ENCODE peak calls at places on chromosomes 5 and 9, in seven cellular contexts. U, Y, K, J, E, T and D are unnamed samples.

GRCh38 chr5:138695781-138696180 is 57.4 kb upstream of the CTNNA1 start:
- DNase-seq in K (no peak), T (no peak), J (no peak), Y (no peak), E (no peak), U (no peak), D (no peak)

GRCh38 chr9:80775515-80775914 is 913.8 kb downstream of the TLE1 start:
- DNase-seq in U (no peak), E (no peak), T (no peak), J (no peak), Y (no peak), K (no peak), D (no peak)

GRCh38 chr5:135432113-135432512 is 15.0 kb downstream of the DCANP1 start:
- DNase-seq in K (no peak), J (no peak), U (no peak), E (no peak), Y (no peak), T (no peak), D (no peak)

GRCh38 chr5:76050131-76050530 is 33.1 kb upstream of the SV2C start:
- DNase-seq in E (no peak), T (no peak), U (no peak), K (no peak), Y (no peak), J (no peak), D (no peak)

GRCh38 chr5:67617051-67617450 is 420.5 kb upstream of the CD180 start:
- DNase-seq in Y (no peak), T (no peak), E (no peak), U (no peak), J (no peak), K (no peak), D (no peak)

GRCh38 chr9:13607746-13608445 is 328.4 kb upstream of the MPDZ start:
- DNase-seq in K (no peak), Y (peak), E (no peak), J (no peak), T (no peak), U (peak), D (peak)

GRCh38 chr9:68522126-68522525 is 18.6 kb downstream of the TMEM252 start:
- DNase-seq in K (no peak), J (no peak), E (no peak), T (no peak), U (no peak), Y (no peak), D (no peak)

GRCh38 chr5:50655810-50656205 is 10.6 kb upstream of the PARP8 start:
- DNase-seq in Y (no peak), U (no peak), T (no peak), E (no peak), K (no peak), J (no peak), D (no peak)

GRCh38 chr5:136066705-136067271 is 38.0 kb downstream of the TGFBI start:
- DNase-seq in E (peak), J (no peak), Y (no peak), U (peak), T (peak), K (peak), D (peak)

GRCh38 chr5:68220914-68221313 is 5.4 kb downstream of the PIK3R1 start:
- DNase-seq in Y (no peak), K (no peak), U (no peak), J (no peak), T (no peak), E (no peak), D (no peak)

GRCh38 chr9:123954518-123954917 is 24.6 kb upstream of the DENND1A start:
- DNase-seq in E (no peak), J (no peak), U (no peak), Y (no peak), K (no peak), T (no peak), D (peak)

GRCh38 chr5:136655429-136655828 is 290.1 kb upstream of the TRPC7 start:
- DNase-seq in Y (no peak), T (peak), U (no peak), E (no peak), J (no peak), K (no peak), D (no peak)

GRCh38 chr5:14341571-14342225 is 198.6 kb downstream of the TRIO start:
- DNase-seq in Y (no peak), K (no peak), E (no peak), T (no peak), U (no peak), J (no peak), D (peak)

GRCh38 chr5:138408023-138408422 is 30.8 kb upstream of the REEP2 start:
- DNase-seq in Y (no peak), T (peak), E (no peak), K (no peak), U (no peak), J (no peak), D (no peak)

GRCh38 chr9:135290086-135290485 is 189.5 kb upstream of the PPP1R26 start:
- DNase-seq in K (peak), E (no peak), J (no peak), Y (no peak), U (no peak), T (no peak), D (no peak)